ENCODE peak calls at places on chromosomes 6 and 20, in eight cellular contexts. One of them, this sample, is unnamed.

GRCh38 chr20:23244207-23244915 is 106.2 kb upstream of the NXT1 start:
- DNase-seq in CD8-positive, alpha-beta T cell: no peak
- DNase-seq in GM23338: no peak
- DNase-seq in upper lobe of right lung: peak; percentile 55
- DNase-seq in GM23248: peak; percentile 73
- DNase-seq in A549: no peak
- DNase-seq in endothelial cell of umbilical vein: no peak
- DNase-seq in dorsolateral prefrontal cortex: no peak
- DNase-seq in this sample: no peak

GRCh38 chr6:34243131-34243771 is 5.6 kb downstream of the SMIM29 start:
- DNase-seq in CD8-positive, alpha-beta T cell: no peak
- DNase-seq in GM23338: no peak
- DNase-seq in upper lobe of right lung: peak; percentile 15
- DNase-seq in GM23248: peak; percentile 69
- DNase-seq in A549: no peak
- DNase-seq in endothelial cell of umbilical vein: peak; percentile 89
- DNase-seq in dorsolateral prefrontal cortex: no peak
- DNase-seq in this sample: no peak

GRCh38 chr6:11628562-11628961 is 91.0 kb downstream of the TMEM170B start:
- DNase-seq in CD8-positive, alpha-beta T cell: no peak
- DNase-seq in GM23338: no peak
- DNase-seq in upper lobe of right lung: no peak
- DNase-seq in GM23248: no peak
- DNase-seq in A549: no peak
- DNase-seq in endothelial cell of umbilical vein: no peak
- DNase-seq in dorsolateral prefrontal cortex: no peak
- DNase-seq in this sample: no peak

GRCh38 chr20:32858189-32858588 is 534 bp upstream of the EFCAB8 start:
- DNase-seq in CD8-positive, alpha-beta T cell: no peak
- DNase-seq in GM23338: peak; percentile 79
- DNase-seq in upper lobe of right lung: no peak
- DNase-seq in GM23248: no peak
- DNase-seq in A549: no peak
- DNase-seq in endothelial cell of umbilical vein: no peak
- DNase-seq in dorsolateral prefrontal cortex: no peak
- DNase-seq in this sample: no peak

GRCh38 chr6:111480988-111481830 is 1.8 kb downstream of the REV3L start:
- DNase-seq in CD8-positive, alpha-beta T cell: no peak
- DNase-seq in GM23338: no peak
- DNase-seq in upper lobe of right lung: no peak
- DNase-seq in GM23248: peak; percentile 35
- DNase-seq in A549: no peak
- DNase-seq in endothelial cell of umbilical vein: peak; percentile 36
- DNase-seq in dorsolateral prefrontal cortex: no peak
- DNase-seq in this sample: no peak

GRCh38 chr6:135475292-135475886 is 22.2 kb downstream of the AHI1 start:
- DNase-seq in CD8-positive, alpha-beta T cell: no peak
- DNase-seq in GM23338: no peak
- DNase-seq in upper lobe of right lung: no peak
- DNase-seq in GM23248: peak; percentile 54
- DNase-seq in A549: no peak
- DNase-seq in endothelial cell of umbilical vein: no peak
- DNase-seq in dorsolateral prefrontal cortex: no peak
- DNase-seq in this sample: no peak

GRCh38 chr6:132107896-132108295 is 156.7 kb upstream of the CCN2 start:
- DNase-seq in CD8-positive, alpha-beta T cell: no peak
- DNase-seq in GM23338: no peak
- DNase-seq in upper lobe of right lung: no peak
- DNase-seq in GM23248: no peak
- DNase-seq in A549: no peak
- DNase-seq in endothelial cell of umbilical vein: no peak
- DNase-seq in dorsolateral prefrontal cortex: no peak
- DNase-seq in this sample: no peak

GRCh38 chr20:36153754-36154695 is 515 bp upstream of the EPB41L1 start:
- DNase-seq in CD8-positive, alpha-beta T cell: peak; percentile 15
- DNase-seq in GM23338: peak; percentile 86
- DNase-seq in upper lobe of right lung: peak; percentile 95
- DNase-seq in GM23248: peak; percentile 85
- DNase-seq in A549: peak; percentile 72
- DNase-seq in endothelial cell of umbilical vein: peak; percentile 56
- DNase-seq in dorsolateral prefrontal cortex: peak; percentile 82
- DNase-seq in this sample: peak; percentile 96

GRCh38 chr6:29723666-29724588 is 693 bp downstream of the HLA-F start:
- DNase-seq in CD8-positive, alpha-beta T cell: peak; percentile 75
- DNase-seq in GM23338: peak; percentile 80
- DNase-seq in upper lobe of right lung: peak; percentile 80
- DNase-seq in GM23248: peak; percentile 47
- DNase-seq in A549: no peak
- DNase-seq in endothelial cell of umbilical vein: peak; percentile 5
- DNase-seq in dorsolateral prefrontal cortex: peak; percentile 50
- DNase-seq in this sample: no peak

GRCh38 chr20:64157878-64158277 is 6.4 kb upstream of the MYT1 start:
- DNase-seq in CD8-positive, alpha-beta T cell: no peak
- DNase-seq in GM23338: no peak
- DNase-seq in upper lobe of right lung: no peak
- DNase-seq in GM23248: no peak
- DNase-seq in A549: no peak
- DNase-seq in endothelial cell of umbilical vein: no peak
- DNase-seq in dorsolateral prefrontal cortex: no peak
- DNase-seq in this sample: no peak

GRCh38 chr6:95649451-95649850 is 72.1 kb downstream of the MANEA start:
- DNase-seq in CD8-positive, alpha-beta T cell: no peak
- DNase-seq in GM23338: peak; percentile 4
- DNase-seq in upper lobe of right lung: no peak
- DNase-seq in GM23248: no peak
- DNase-seq in A549: no peak
- DNase-seq in endothelial cell of umbilical vein: no peak
- DNase-seq in dorsolateral prefrontal cortex: no peak
- DNase-seq in this sample: no peak

GRCh38 chr6:38020593-38020992 is 201.1 kb downstream of the ZFAND3 start:
- DNase-seq in CD8-positive, alpha-beta T cell: no peak
- DNase-seq in GM23338: no peak
- DNase-seq in upper lobe of right lung: no peak
- DNase-seq in GM23248: no peak
- DNase-seq in A549: no peak
- DNase-seq in endothelial cell of umbilical vein: no peak
- DNase-seq in dorsolateral prefrontal cortex: no peak
- DNase-seq in this sample: no peak

GRCh38 chr6:43283905-43284304 is 14.2 kb upstream of the SLC22A7 start:
- DNase-seq in CD8-positive, alpha-beta T cell: no peak
- DNase-seq in GM23338: no peak
- DNase-seq in upper lobe of right lung: no peak
- DNase-seq in GM23248: no peak
- DNase-seq in A549: no peak
- DNase-seq in endothelial cell of umbilical vein: no peak
- DNase-seq in dorsolateral prefrontal cortex: no peak
- DNase-seq in this sample: no peak

GRCh38 chr6:34155471-34156300 is 9.8 kb upstream of the GRM4 start:
- DNase-seq in CD8-positive, alpha-beta T cell: no peak
- DNase-seq in GM23338: no peak
- DNase-seq in upper lobe of right lung: peak; percentile 16
- DNase-seq in GM23248: no peak
- DNase-seq in A549: no peak
- DNase-seq in endothelial cell of umbilical vein: no peak
- DNase-seq in dorsolateral prefrontal cortex: peak; percentile 21
- DNase-seq in this sample: no peak

GRCh38 chr6:107869871-107870270 is 45.8 kb upstream of the SCML4 start:
- DNase-seq in CD8-positive, alpha-beta T cell: no peak
- DNase-seq in GM23338: peak; percentile 7
- DNase-seq in upper lobe of right lung: no peak
- DNase-seq in GM23248: no peak
- DNase-seq in A549: no peak
- DNase-seq in endothelial cell of umbilical vein: no peak
- DNase-seq in dorsolateral prefrontal cortex: no peak
- DNase-seq in this sample: no peak

GRCh38 chr6:113856011-113856551 is 1.1 kb upstream of the MARCKS start:
- DNase-seq in CD8-positive, alpha-beta T cell: no peak
- DNase-seq in GM23338: peak; percentile 44
- DNase-seq in upper lobe of right lung: no peak
- DNase-seq in GM23248: peak; percentile 71
- DNase-seq in A549: peak; percentile 23
- DNase-seq in endothelial cell of umbilical vein: no peak
- DNase-seq in dorsolateral prefrontal cortex: no peak
- DNase-seq in this sample: peak; percentile 34

GRCh38 chr20:20212675-20213096 is 155.2 kb upstream of the INSM1 start:
- DNase-seq in CD8-positive, alpha-beta T cell: no peak
- DNase-seq in GM23338: no peak
- DNase-seq in upper lobe of right lung: no peak
- DNase-seq in GM23248: no peak
- DNase-seq in A549: no peak
- DNase-seq in endothelial cell of umbilical vein: no peak
- DNase-seq in dorsolateral prefrontal cortex: no peak
- DNase-seq in this sample: no peak

GRCh38 chr20:62733891-62734290 is 25.3 kb downstream of the NTSR1 start:
- DNase-seq in CD8-positive, alpha-beta T cell: no peak
- DNase-seq in GM23338: no peak
- DNase-seq in upper lobe of right lung: peak; percentile 56
- DNase-seq in GM23248: no peak
- DNase-seq in A549: no peak
- DNase-seq in endothelial cell of umbilical vein: no peak
- DNase-seq in dorsolateral prefrontal cortex: peak; percentile 24
- DNase-seq in this sample: peak; percentile 12

GRCh38 chr20:25247100-25247665 is 702 bp upstream of the PYGB start:
- DNase-seq in CD8-positive, alpha-beta T cell: peak; percentile 23
- DNase-seq in GM23338: peak; percentile 81
- DNase-seq in upper lobe of right lung: peak; percentile 82
- DNase-seq in GM23248: peak; percentile 83
- DNase-seq in A549: peak; percentile 87
- DNase-seq in endothelial cell of umbilical vein: peak; percentile 77
- DNase-seq in dorsolateral prefrontal cortex: peak; percentile 73
- DNase-seq in this sample: peak; percentile 75

GRCh38 chr20:17806739-17807441 is 107.1 kb downstream of the BANF2 start:
- DNase-seq in CD8-positive, alpha-beta T cell: no peak
- DNase-seq in GM23338: peak; percentile 71
- DNase-seq in upper lobe of right lung: no peak
- DNase-seq in GM23248: peak; percentile 83
- DNase-seq in A549: no peak
- DNase-seq in endothelial cell of umbilical vein: peak; percentile 48
- DNase-seq in dorsolateral prefrontal cortex: peak; percentile 45
- DNase-seq in this sample: peak; percentile 33

GRCh38 chr6:7647504-7647903 is 57.5 kb downstream of the SNRNP48 start:
- DNase-seq in CD8-positive, alpha-beta T cell: no peak
- DNase-seq in GM23338: no peak
- DNase-seq in upper lobe of right lung: no peak
- DNase-seq in GM23248: no peak
- DNase-seq in A549: no peak
- DNase-seq in endothelial cell of umbilical vein: no peak
- DNase-seq in dorsolateral prefrontal cortex: no peak
- DNase-seq in this sample: no peak

GRCh38 chr6:41451039-41451438 is 95.1 kb upstream of the FOXP4 start:
- DNase-seq in CD8-positive, alpha-beta T cell: no peak
- DNase-seq in GM23338: peak; percentile 68
- DNase-seq in upper lobe of right lung: no peak
- DNase-seq in GM23248: peak; percentile 8
- DNase-seq in A549: no peak
- DNase-seq in endothelial cell of umbilical vein: no peak
- DNase-seq in dorsolateral prefrontal cortex: no peak
- DNase-seq in this sample: peak; percentile 42
- H3K4me3 ChIP-seq in CD8-positive, alpha-beta T cell: no peak overlapping the region
- H3K4me3 ChIP-seq in GM23338: no peak overlapping the region
- H3K4me3 ChIP-seq in upper lobe of right lung: no peak overlapping the region
- H3K4me3 ChIP-seq in GM23248: no peak overlapping the region
- H3K4me3 ChIP-seq in A549: no peak overlapping the region
- H3K4me3 ChIP-seq in endothelial cell of umbilical vein: no peak overlapping the region
- H3K4me3 ChIP-seq in dorsolateral prefrontal cortex: no peak overlapping the region
- H3K4me3 ChIP-seq in this sample: no peak overlapping the region

GRCh38 chr20:7741866-7742265 is 198.4 kb downstream of the HAO1 start:
- DNase-seq in CD8-positive, alpha-beta T cell: no peak
- DNase-seq in GM23338: no peak
- DNase-seq in upper lobe of right lung: no peak
- DNase-seq in GM23248: no peak
- DNase-seq in A549: no peak
- DNase-seq in endothelial cell of umbilical vein: peak; percentile 42
- DNase-seq in dorsolateral prefrontal cortex: no peak
- DNase-seq in this sample: no peak

GRCh38 chr20:7734216-7734615 is 206.0 kb downstream of the HAO1 start:
- DNase-seq in CD8-positive, alpha-beta T cell: no peak
- DNase-seq in GM23338: no peak
- DNase-seq in upper lobe of right lung: no peak
- DNase-seq in GM23248: no peak
- DNase-seq in A549: no peak
- DNase-seq in endothelial cell of umbilical vein: no peak
- DNase-seq in dorsolateral prefrontal cortex: no peak
- DNase-seq in this sample: no peak

DNA sequence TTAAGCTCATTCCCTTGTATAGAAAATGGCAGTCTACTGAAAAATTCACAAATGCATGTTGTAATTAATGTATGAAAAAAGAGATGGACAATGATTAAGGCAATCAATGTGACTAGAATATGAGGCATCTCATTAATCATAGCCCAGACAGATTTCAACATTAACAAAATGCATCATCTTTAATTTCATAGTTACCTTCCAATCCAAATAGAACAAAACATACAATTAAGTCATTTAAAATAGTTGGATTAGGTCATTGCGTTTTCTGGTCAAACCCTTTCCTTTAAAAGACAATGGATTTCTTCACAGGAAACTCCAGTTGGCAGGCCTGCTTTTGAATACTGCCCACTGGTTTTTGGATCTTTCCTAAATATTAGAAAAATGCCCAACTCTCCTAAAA is 203.9 kb downstream of the HAO1 start:
- DNase-seq in CD8-positive, alpha-beta T cell: no peak
- DNase-seq in GM23338: no peak
- DNase-seq in upper lobe of right lung: no peak
- DNase-seq in GM23248: peak; percentile 77
- DNase-seq in A549: no peak
- DNase-seq in endothelial cell of umbilical vein: peak; percentile 67
- DNase-seq in dorsolateral prefrontal cortex: no peak
- DNase-seq in this sample: no peak
- H3K4me3 ChIP-seq in CD8-positive, alpha-beta T cell: no peak overlapping the region
- H3K4me3 ChIP-seq in GM23338: no peak overlapping the region
- H3K4me3 ChIP-seq in upper lobe of right lung: no peak overlapping the region
- H3K4me3 ChIP-seq in GM23248: no peak overlapping the region
- H3K4me3 ChIP-seq in A549: no peak overlapping the region
- H3K4me3 ChIP-seq in endothelial cell of umbilical vein: no peak overlapping the region
- H3K4me3 ChIP-seq in dorsolateral prefrontal cortex: no peak overlapping the region
- H3K4me3 ChIP-seq in this sample: no peak overlapping the region

GRCh38 chr6:52063584-52064400 is 23.6 kb downstream of the PKHD1 start:
- DNase-seq in CD8-positive, alpha-beta T cell: peak; percentile 41
- DNase-seq in GM23338: peak; percentile 79
- DNase-seq in upper lobe of right lung: no peak
- DNase-seq in GM23248: peak; percentile 57
- DNase-seq in A549: peak; percentile 7
- DNase-seq in endothelial cell of umbilical vein: peak; percentile 17
- DNase-seq in dorsolateral prefrontal cortex: no peak
- DNase-seq in this sample: peak; percentile 65
- H3K4me3 ChIP-seq in CD8-positive, alpha-beta T cell: peak overlapping the region; percentile 17
- H3K4me3 ChIP-seq in GM23338: no peak overlapping the region
- H3K4me3 ChIP-seq in upper lobe of right lung: no peak overlapping the region
- H3K4me3 ChIP-seq in GM23248: no peak overlapping the region
- H3K4me3 ChIP-seq in A549: no peak overlapping the region
- H3K4me3 ChIP-seq in endothelial cell of umbilical vein: no peak overlapping the region
- H3K4me3 ChIP-seq in dorsolateral prefrontal cortex: no peak overlapping the region
- H3K4me3 ChIP-seq in this sample: peak overlapping the region; percentile 32

DNA sequence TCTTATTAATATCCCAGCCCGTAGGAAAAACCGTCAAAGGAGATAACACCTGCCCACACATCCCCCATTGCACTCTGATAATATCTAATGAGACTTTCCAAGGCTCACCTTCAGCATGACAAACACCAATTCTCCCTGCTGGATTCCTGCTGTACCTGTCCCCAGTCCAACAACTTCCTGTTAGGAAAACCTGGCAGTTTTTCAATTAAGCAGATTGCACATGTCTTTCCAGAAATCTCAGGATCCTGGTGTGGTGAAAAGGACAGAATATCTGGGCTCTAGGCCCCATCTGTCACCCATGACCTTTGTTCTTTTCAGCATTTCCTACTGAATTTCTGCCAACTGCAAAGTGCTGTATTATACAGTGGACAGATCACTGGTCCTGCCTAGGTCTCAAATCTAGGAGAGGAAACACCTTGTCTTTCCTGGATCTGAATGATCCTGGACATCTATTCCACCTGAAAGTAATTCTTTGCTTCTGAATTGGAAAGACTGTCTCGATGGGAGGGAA is 27.7 kb upstream of the DTNBP1 start:
- DNase-seq in CD8-positive, alpha-beta T cell: no peak
- DNase-seq in GM23338: no peak
- DNase-seq in upper lobe of right lung: no peak
- DNase-seq in GM23248: no peak
- DNase-seq in A549: no peak
- DNase-seq in endothelial cell of umbilical vein: peak; percentile 19
- DNase-seq in dorsolateral prefrontal cortex: no peak
- DNase-seq in this sample: no peak
- H3K4me3 ChIP-seq in CD8-positive, alpha-beta T cell: no peak overlapping the region
- H3K4me3 ChIP-seq in GM23338: no peak overlapping the region
- H3K4me3 ChIP-seq in upper lobe of right lung: no peak overlapping the region
- H3K4me3 ChIP-seq in GM23248: peak overlapping the region; percentile 42
- H3K4me3 ChIP-seq in A549: no peak overlapping the region
- H3K4me3 ChIP-seq in endothelial cell of umbilical vein: no peak overlapping the region
- H3K4me3 ChIP-seq in dorsolateral prefrontal cortex: no peak overlapping the region
- H3K4me3 ChIP-seq in this sample: no peak overlapping the region